ENCODE peak calls at places on chromosomes 6 and 20, in seven cellular contexts. Y is tibial nerve, M is heart left ventricle, P is right lobe of liver, Q is stomach, K is H1, U is adrenal gland. T is an unnamed sample. For H3K4me1, the result is how much of the 10 kb centered on the place peaks cover.

GRCh38 chr6:37482356-37483292 is 17.1 kb downstream of the CCDC167 start:
- DNase-seq in U (no peak), Y (no peak), K (no peak), M (no peak), Q (no peak), P (peak), T (no peak)

GRCh38 chr6:12385316-12385715 is 95.2 kb downstream of the EDN1 start:
- DNase-seq in P (no peak), K (no peak), Y (no peak), Q (no peak), M (no peak), U (no peak), T (no peak)

GRCh38 chr6:42984001-42984923 is at the start of gene PPP2R5D:
- DNase-seq in P (peak), Q (peak), Y (peak), U (peak), M (peak), K (peak), T (peak)

GRCh38 chr6:36886948-36887347 is 1.2 kb downstream of the C6orf89 start:
- DNase-seq in U (no peak), M (no peak), K (no peak), Y (no peak), Q (no peak), P (no peak), T (no peak)

GRCh38 chr6:137271245-137272183 is 52.3 kb upstream of the IFNGR1 start:
- DNase-seq in Q (no peak), Y (no peak), U (no peak), M (no peak), K (no peak), P (no peak), T (no peak)

GRCh38 chr20:5569021-5569420 is 181.2 kb upstream of the SHLD1 start:
- DNase-seq in P (no peak), K (no peak), U (no peak), Y (no peak), Q (no peak), M (no peak), T (peak)

GRCh38 chr6:104229057-104229456 is 630.7 kb downstream of the HACE1 start:
- DNase-seq in Q (no peak), K (no peak), M (no peak), P (no peak), U (no peak), Y (no peak), T (no peak)

GRCh38 chr6:36920546-36920945 is 34.0 kb upstream of the PI16 start:
- DNase-seq in Y (no peak), Q (no peak), K (no peak), M (no peak), P (no peak), U (no peak), T (no peak)

GRCh38 chr20:9912858-9913434 is 74.1 kb upstream of the PAK5 start:
- DNase-seq in Y (peak), Q (peak), M (peak), K (no peak), P (no peak), U (peak), T (peak)

GRCh38 chr20:62571667-62572344 is 70.5 kb upstream of the SLCO4A1 start:
- DNase-seq in Y (no peak), M (no peak), P (no peak), K (no peak), Q (no peak), U (no peak), T (no peak)

GRCh38 chr20:32201977-32202363 is 5.6 kb downstream of the PLAGL2 start:
- DNase-seq in M (no peak), P (no peak), U (no peak), Q (no peak), Y (no peak), K (no peak), T (no peak)

GRCh38 chr20:19885576-19885956 is 127.5 kb downstream of the RIN2 start:
- DNase-seq in P (no peak), Q (no peak), M (no peak), K (no peak), Y (no peak), U (no peak), T (no peak)
- H3K4me1 ChIP-seq in P (under half), Q (under half), M (under half), K (under half), Y (half or more), U (half or more), T (under half)

GRCh38 chr6:16473908-16474791 is 235.8 kb downstream of the GMPR start:
- DNase-seq in Q (no peak), M (no peak), Y (no peak), U (no peak), P (no peak), K (no peak), T (no peak)
- TF ChIP-seq POLR2A in Q (no peak), M (no peak), Y (no peak), U (no peak), P (no peak), K (no peak), T (no peak)

GRCh38 chr6:115896538-115897129 is 164.1 kb downstream of the FRK start:
- DNase-seq in P (no peak), Y (no peak), Q (no peak), K (no peak), M (no peak), U (peak), T (no peak)
- H3K4me3 ChIP-seq in P (no peak), Y (no peak), Q (no peak), K (no peak), M (no peak), U (no peak), T (no peak)

GRCh38 chr6:34347303-34347702 is 45.2 kb downstream of the NUDT3 start:
- DNase-seq in K (no peak), M (no peak), U (no peak), Q (no peak), Y (no peak), P (no peak), T (no peak)

GRCh38 chr6:34349226-34349625 is 43.2 kb downstream of the NUDT3 start:
- DNase-seq in M (no peak), K (no peak), U (no peak), P (no peak), Y (no peak), Q (no peak), T (no peak)

GRCh38 chr6:34343823-34344222 is 48.6 kb downstream of the NUDT3 start:
- DNase-seq in P (no peak), Y (no peak), U (no peak), K (no peak), Q (no peak), M (no peak), T (no peak)

GRCh38 chr6:34344314-34344713 is 48.2 kb downstream of the NUDT3 start:
- DNase-seq in P (no peak), Q (no peak), M (no peak), U (no peak), K (no peak), Y (no peak), T (no peak)

GRCh38 chr6:34346175-34347119 is 46.0 kb downstream of the NUDT3 start:
- DNase-seq in Y (no peak), U (no peak), P (no peak), Q (no peak), K (no peak), M (no peak), T (no peak)
- H3K4me1 ChIP-seq in Y (under half), U (half or more), P (under half), Q (under half), K (under half), M (under half), T (under half)

DNA sequence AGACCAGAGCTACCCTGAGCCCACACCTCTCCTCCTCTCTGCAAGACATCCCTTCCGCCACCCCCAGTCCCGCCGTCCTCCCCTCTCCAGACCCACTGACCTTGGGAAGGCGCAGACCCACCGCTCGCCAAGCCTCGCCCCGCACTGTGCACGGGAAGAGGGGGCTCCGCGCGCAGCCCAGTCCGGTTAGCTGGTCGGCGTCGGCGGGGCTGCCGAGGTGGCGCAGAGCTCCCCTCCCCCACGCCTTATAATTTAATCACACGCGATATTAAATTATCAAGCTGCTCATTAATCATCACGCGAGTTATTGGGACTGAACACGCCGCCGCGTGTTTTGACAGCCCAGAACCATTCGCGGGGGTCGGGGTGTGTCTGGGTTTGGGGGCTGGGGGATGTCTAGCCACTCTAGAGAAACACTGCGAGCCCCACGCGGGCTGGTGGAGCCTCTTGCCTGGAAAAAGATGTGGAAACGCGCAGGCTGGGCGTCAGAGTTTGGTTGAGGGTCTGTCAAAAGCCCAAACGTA is at the start of gene LINC00237:
- DNase-seq in P (no peak), U (no peak), Q (no peak), K (no peak), M (no peak), Y (no peak), T (no peak)
- TF ChIP-seq POLR2A in P (no peak), U (no peak), Q (no peak), K (no peak), M (no peak), Y (no peak), T (no peak)

GRCh38 chr6:84635081-84635745 is 129.2 kb downstream of the TBX18 start:
- DNase-seq in M (no peak), U (no peak), P (no peak), Y (no peak), Q (no peak), K (no peak), T (no peak)
- H3K4me3 ChIP-seq in M (no peak), U (no peak), P (no peak), Y (no peak), Q (no peak), K (no peak), T (no peak)

GRCh38 chr6:112311950-112312547 is 35.1 kb upstream of the RFPL4B start:
- DNase-seq in Q (no peak), K (no peak), P (no peak), M (no peak), U (no peak), Y (no peak), T (no peak)
- H3K4me1 ChIP-seq in Q (under half), K (under half), P (under half), M (under half), U (under half), Y (under half), T (under half)

GRCh38 chr6:35342258-35343091 is at the start of gene PPARD:
- DNase-seq in P (peak), U (peak), Q (peak), Y (peak), M (peak), K (peak), T (peak)
- TF ChIP-seq POLR2A in P (peak), U (peak), Q (no peak), Y (peak), M (peak), K (peak), T (peak)

DNA sequence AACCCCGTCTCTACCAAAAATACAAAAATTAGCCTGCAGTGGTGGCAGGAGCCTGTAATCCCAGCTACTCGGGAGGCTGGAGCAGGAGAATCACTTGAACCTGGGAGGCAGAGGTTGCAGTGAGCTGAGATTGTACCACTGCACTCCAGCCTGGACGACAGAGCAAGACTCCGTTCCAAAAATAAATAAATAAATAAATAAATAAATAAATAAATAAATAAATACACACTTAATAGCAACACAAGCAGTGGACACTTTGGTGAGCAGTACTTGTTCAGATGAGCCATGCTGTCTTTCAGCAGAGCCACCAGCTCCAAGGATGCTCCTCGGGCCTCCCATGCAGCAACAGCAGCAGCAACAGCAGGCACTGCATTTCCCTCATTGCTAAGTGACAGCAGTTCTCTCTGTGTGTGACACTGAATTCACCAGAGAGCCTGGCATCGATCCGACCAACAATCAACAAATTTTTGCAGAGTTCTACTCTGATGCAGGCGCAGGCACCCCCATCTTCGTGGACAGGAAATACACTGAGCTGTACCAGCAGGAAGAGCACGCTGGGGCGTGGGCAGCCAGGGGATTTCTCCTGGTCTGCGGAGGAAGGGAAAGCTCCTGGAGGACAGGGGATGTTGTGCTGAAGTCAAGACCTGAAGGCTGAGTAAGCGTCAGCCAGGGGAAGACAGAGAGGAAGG is 54.0 kb upstream of the SNX9 start:
- DNase-seq in U (no peak), P (no peak), Y (no peak), Q (no peak), K (no peak), M (no peak), T (no peak)
- H3K4me3 ChIP-seq in U (no peak), P (no peak), Y (no peak), Q (no peak), K (no peak), M (no peak), T (no peak)

T was measured in transverse colon.